ENCODE peak calls at places on chromosomes 3 and 15, in six cellular contexts. X is stomach, H is PC-3, C is upper lobe of right lung, V is spleen, Z is mammary epithelial cell. S is an unnamed sample.

GRCh38 chr3:106811376-106811775 is 565.9 kb upstream of the CCDC54 start:
- DNase-seq in X (no peak), H (peak), C (no peak), V (no peak), Z (peak), S (no peak)

GRCh38 chr15:50148362-50148963 is 29.4 kb upstream of the ATP8B4 start:
- DNase-seq in X (no peak), H (peak), C (no peak), V (no peak), Z (peak), S (peak)

GRCh38 chr3:122233109-122233952 is 49.9 kb downstream of the CASR start:
- DNase-seq in X (no peak), H (no peak), C (no peak), V (peak), Z (no peak), S (no peak)

GRCh38 chr3:126117786-126118185 is 33.9 kb upstream of the SLC41A3 start:
- DNase-seq in X (no peak), H (no peak), C (peak), V (peak), Z (no peak), S (no peak)

GRCh38 chr3:28951773-28952556 is 328.9 kb upstream of the RBMS3 start:
- DNase-seq in X (no peak), H (peak), C (no peak), V (no peak), Z (no peak), S (no peak)

GRCh38 chr15:72196409-72197044 is 1.1 kb downstream of the GRAMD2A start:
- DNase-seq in X (no peak), H (no peak), C (no peak), V (peak), Z (peak), S (no peak)

GRCh38 chr3:148101061-148101460 is 596.6 kb upstream of the AGTR1 start:
- DNase-seq in X (no peak), H (no peak), C (no peak), V (no peak), Z (no peak), S (no peak)

GRCh38 chr3:26558257-26558656 is 64.3 kb upstream of the LRRC3B start:
- DNase-seq in X (no peak), H (no peak), C (no peak), V (no peak), Z (no peak), S (no peak)

GRCh38 chr3:125350597-125350996 is 24.5 kb downstream of the ZNF148 start:
- DNase-seq in X (no peak), H (peak), C (no peak), V (no peak), Z (no peak), S (no peak)

GRCh38 chr3:32284443-32284842 is 46.0 kb downstream of the CMTM8 start:
- DNase-seq in X (no peak), H (no peak), C (no peak), V (no peak), Z (no peak), S (no peak)

GRCh38 chr3:40043444-40043755 is 234.0 kb downstream of the MYRIP start:
- DNase-seq in X (no peak), H (no peak), C (no peak), V (no peak), Z (peak), S (no peak)

GRCh38 chr3:12107071-12107713 is 51.5 kb downstream of the TIMP4 start:
- DNase-seq in X (no peak), H (no peak), C (no peak), V (no peak), Z (no peak), S (no peak)

GRCh38 chr3:101936419-101937331 is 87.4 kb downstream of the NFKBIZ start:
- DNase-seq in X (no peak), H (peak), C (no peak), V (no peak), Z (peak), S (no peak)

GRCh38 chr3:158453004-158453403 is 118.0 kb upstream of the MLF1 start:
- DNase-seq in X (no peak), H (no peak), C (no peak), V (no peak), Z (no peak), S (no peak)

GRCh38 chr15:91537868-91538267 is 315.6 kb upstream of the SLCO3A1 start:
- DNase-seq in X (no peak), H (no peak), C (no peak), V (no peak), Z (no peak), S (no peak)

GRCh38 chr15:68768321-68768720 is 52.4 kb downstream of the ANP32A start:
- DNase-seq in X (no peak), H (peak), C (no peak), V (no peak), Z (peak), S (no peak)

GRCh38 chr3:126397610-126398422 is 3.1 kb downstream of the CFAP100 start:
- DNase-seq in X (no peak), H (no peak), C (peak), V (peak), Z (no peak), S (no peak)

GRCh38 chr15:41289953-41290352 is 42.4 kb downstream of the OIP5 start:
- DNase-seq in X (no peak), H (no peak), C (no peak), V (no peak), Z (no peak), S (no peak)

GRCh38 chr15:41495736-41496599 is 2.3 kb downstream of the ITPKA start:
- DNase-seq in X (peak), H (no peak), C (no peak), V (no peak), Z (no peak), S (no peak)

GRCh38 chr15:31799711-31800321 is 230.5 kb upstream of the CHRNA7 start:
- DNase-seq in X (no peak), H (peak), C (no peak), V (no peak), Z (peak), S (no peak)

GRCh38 chr15:39580630-39581500 is at the start of gene THBS1:
- DNase-seq in X (peak), H (peak), C (peak), V (peak), Z (peak), S (no peak)
- H3K4me3 ChIP-seq in X (peak), H (peak), C (peak), V (peak), Z (peak), S (peak)

GRCh38 chr15:62444104-62445027 is 279.3 kb upstream of the C2CD4B start:
- DNase-seq in X (no peak), H (peak), C (no peak), V (no peak), Z (peak), S (peak)

GRCh38 chr15:62449638-62450037 is 284.6 kb upstream of the C2CD4B start:
- DNase-seq in X (no peak), H (no peak), C (no peak), V (no peak), Z (no peak), S (no peak)

GRCh38 chr15:62447742-62448141 is 282.7 kb upstream of the C2CD4B start:
- DNase-seq in X (no peak), H (no peak), C (no peak), V (no peak), Z (no peak), S (no peak)

GRCh38 chr15:62446984-62447383 is 281.9 kb upstream of the C2CD4B start:
- DNase-seq in X (no peak), H (no peak), C (no peak), V (no peak), Z (no peak), S (no peak)

DNA sequence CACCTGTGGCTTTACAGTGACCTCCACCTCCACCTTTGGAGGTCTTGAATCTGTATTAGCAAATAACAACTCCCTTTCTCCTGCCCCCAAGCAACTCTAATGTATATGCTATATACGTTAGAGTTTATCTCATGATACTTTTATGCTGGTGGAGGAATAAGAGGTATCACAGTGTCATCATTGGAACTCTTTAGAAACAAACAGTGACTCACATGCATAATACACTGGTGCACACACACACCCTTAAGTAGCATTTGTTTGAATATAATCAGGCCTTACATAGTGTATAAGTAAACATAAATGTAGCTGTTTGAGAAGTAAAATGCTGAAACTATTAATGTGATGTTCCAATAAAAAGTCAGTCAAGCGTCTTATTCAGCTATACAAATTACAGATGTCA is 280.2 kb upstream of the C2CD4B start:
- DNase-seq in X (no peak), H (peak), C (no peak), V (no peak), Z (peak), S (no peak)
- H3K4me3 ChIP-seq in X (no peak), H (peak), C (no peak), V (no peak), Z (no peak), S (no peak)

GRCh38 chr3:146157325-146158060 is 3.5 kb downstream of the PLOD2 start:
- DNase-seq in X (no peak), H (no peak), C (no peak), V (no peak), Z (no peak), S (no peak)
- H3K4me3 ChIP-seq in X (peak), H (peak), C (no peak), V (no peak), Z (no peak), S (no peak)

GRCh38 chr15:25789616-25790002 is 73.5 kb downstream of the ATP10A start:
- DNase-seq in X (no peak), H (no peak), C (no peak), V (no peak), Z (no peak), S (no peak)
- H3K4me3 ChIP-seq in X (no peak), H (no peak), C (no peak), V (no peak), Z (no peak), S (no peak)

GRCh38 chr3:42148086-42148842 is 57.1 kb downstream of the TRAK1 start:
- DNase-seq in X (no peak), H (no peak), C (no peak), V (no peak), Z (no peak), S (no peak)
- H3K4me3 ChIP-seq in X (no peak), H (no peak), C (no peak), V (no peak), Z (no peak), S (no peak)

DNA sequence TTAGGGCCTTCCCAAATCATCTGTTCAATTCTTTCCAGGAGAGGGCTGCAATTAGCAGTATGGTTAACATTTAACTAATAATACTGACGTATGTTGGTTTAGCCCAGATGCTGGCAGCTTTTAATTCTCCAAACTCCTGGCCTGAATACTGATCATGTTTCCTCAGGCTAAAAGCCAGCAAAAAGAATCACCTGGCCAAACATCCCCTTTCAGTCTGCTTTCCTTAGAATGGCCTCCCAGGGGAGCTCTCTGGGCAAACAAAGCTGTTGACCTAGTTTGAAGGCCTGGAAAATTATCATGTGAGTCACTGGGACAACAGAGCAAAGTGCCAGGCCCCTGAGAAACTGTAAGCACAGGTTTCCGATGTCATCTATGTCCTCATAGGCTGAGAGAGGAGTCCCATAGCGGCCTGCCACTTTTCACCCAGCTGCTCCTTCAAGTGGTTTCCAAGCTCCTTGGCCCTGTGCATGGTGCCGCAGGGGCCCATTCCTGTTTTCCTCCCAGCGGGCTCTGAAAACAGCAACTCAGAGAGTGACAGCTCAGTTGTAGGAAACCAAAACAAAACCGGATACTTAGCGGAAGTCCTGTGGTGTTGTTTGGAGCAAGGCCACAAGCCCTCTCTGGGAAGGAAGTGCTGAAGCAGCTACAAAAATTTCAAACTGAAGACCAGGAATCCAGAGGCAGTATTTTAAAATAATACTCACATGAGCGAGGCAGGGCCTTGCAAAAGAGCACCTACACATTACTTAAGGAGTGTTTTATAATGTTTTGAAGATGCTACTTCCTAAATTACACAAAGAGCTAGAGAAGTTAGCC is 36.5 kb upstream of the RAB11A start:
- DNase-seq in X (peak), H (peak), C (peak), V (peak), Z (peak), S (peak)
- H3K4me3 ChIP-seq in X (peak), H (peak), C (peak), V (no peak), Z (no peak), S (no peak)

DNA sequence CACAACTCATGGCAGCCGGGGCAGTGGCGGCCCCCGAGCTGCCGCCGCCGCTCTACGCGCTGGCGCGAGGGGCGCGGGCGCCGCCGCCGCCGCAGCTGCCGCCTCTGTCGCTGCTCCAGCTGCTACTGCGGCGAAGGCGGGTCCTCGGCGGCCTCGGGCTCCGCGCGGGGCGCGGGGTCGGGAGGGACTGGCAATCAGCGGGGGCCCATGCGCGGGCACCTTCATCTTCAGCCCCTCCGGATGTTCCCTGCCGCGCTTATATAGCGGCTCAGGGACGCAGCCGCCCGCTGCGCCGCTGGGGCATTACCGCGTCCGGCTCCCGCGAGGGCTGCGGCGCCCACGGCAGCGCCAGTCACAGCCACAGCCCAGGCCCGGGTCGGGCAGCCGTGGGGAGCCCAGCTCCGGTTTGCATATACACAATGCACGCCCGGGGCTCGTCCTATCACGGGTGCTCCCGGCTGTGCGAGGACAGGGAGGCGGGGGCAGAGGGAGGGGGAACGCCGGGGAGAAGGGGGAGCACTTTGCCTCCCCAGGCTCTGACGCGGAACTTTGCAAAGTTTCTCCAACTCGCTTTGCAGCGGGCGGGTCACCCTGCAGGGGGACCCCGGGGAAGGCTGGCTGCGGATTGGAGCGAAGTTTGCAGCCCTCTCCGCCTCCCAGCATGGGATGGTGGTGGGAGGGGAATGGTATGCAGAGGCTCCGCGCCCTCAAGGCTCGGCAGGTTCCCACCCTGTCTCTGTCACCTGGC is at the start of gene VGLL3:
- DNase-seq in X (peak), H (peak), C (peak), V (peak), Z (peak), S (no peak)
- H3K4me3 ChIP-seq in X (peak), H (peak), C (peak), V (peak), Z (peak), S (peak)

GRCh38 chr3:23161896-23162570 is 41.1 kb upstream of the UBE2E2 start:
- DNase-seq in X (no peak), H (peak), C (no peak), V (no peak), Z (peak), S (no peak)
- H3K4me3 ChIP-seq in X (no peak), H (peak), C (no peak), V (no peak), Z (no peak), S (no peak)

DNA sequence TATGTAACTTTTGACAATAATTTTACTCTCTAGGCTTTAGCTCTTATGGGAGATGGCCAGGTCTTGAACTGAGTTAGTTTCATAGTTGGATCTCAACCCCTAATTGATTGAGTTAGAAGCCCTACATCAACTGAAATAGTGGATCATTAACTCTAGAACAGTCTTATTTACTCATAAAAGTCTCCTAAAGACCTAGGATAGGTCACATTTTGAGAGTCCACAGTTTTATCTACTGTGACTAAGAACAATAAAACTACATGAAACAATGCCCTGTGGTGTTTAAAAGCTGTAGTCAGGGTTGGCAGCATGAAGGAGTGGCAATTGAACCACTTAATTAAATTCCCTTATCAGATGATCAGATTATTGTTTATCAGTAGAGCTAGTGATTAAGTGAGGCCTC is 22.2 kb upstream of the IDH2 start:
- DNase-seq in X (no peak), H (no peak), C (no peak), V (no peak), Z (no peak), S (no peak)
- H3K4me3 ChIP-seq in X (no peak), H (no peak), C (no peak), V (no peak), Z (no peak), S (no peak)

S was measured in HCT116.